ENCODE peak calls at places on chromosomes 3 and 15, in six cellular contexts. Y, Z, K, C, O and U are unnamed samples.

GRCh38 chr3:10457560-10457959 is 47.8 kb downstream of the ATP2B2 start:
- DNase-seq in Y (no peak), K (no peak), Z (no peak), O (no peak), C (no peak), U (no peak)

GRCh38 chr3:145767909-145768308 is 393.1 kb downstream of the PLOD2 start:
- DNase-seq in K (no peak), Y (no peak), Z (no peak), O (no peak), C (no peak), U (no peak)

GRCh38 chr3:194440756-194441155 is 41.7 kb upstream of the GP5 start:
- DNase-seq in O (no peak), K (no peak), Y (no peak), Z (no peak), C (no peak), U (no peak)

GRCh38 chr3:74329087-74329486 is 285.4 kb downstream of the CNTN3 start:
- DNase-seq in C (no peak), K (no peak), O (no peak), Z (no peak), Y (no peak), U (no peak)

GRCh38 chr15:76763554-76763953 is 141.6 kb downstream of the SCAPER start:
- DNase-seq in C (no peak), O (no peak), K (no peak), Z (no peak), Y (no peak), U (no peak)

GRCh38 chr3:52136513-52136912 is 17.7 kb downstream of the POC1A start:
- DNase-seq in Z (peak), C (no peak), Y (no peak), K (peak), O (no peak), U (peak)

GRCh38 chr3:44076221-44076829 is 165.4 kb upstream of the TOPAZ1 start:
- DNase-seq in C (no peak), Y (no peak), O (no peak), Z (no peak), K (no peak), U (peak)

GRCh38 chr3:101292027-101292426 is 28.3 kb downstream of the IMPG2 start:
- DNase-seq in K (no peak), O (no peak), Y (peak), Z (no peak), C (no peak), U (no peak)

GRCh38 chr3:111846717-111847116 is 12.3 kb upstream of the PHLDB2 start:
- DNase-seq in Y (peak), C (no peak), O (no peak), K (no peak), Z (no peak), U (no peak)

GRCh38 chr15:77002436-77002835 is 7.5 kb downstream of the PSTPIP1 start:
- DNase-seq in K (no peak), Z (no peak), O (no peak), Y (no peak), C (no peak), U (no peak)

GRCh38 chr3:166752214-166752613 is 627.9 kb downstream of the ZBBX start:
- DNase-seq in Y (no peak), C (no peak), K (no peak), O (no peak), Z (no peak), U (no peak)

GRCh38 chr3:54822206-54822605 is 105.7 kb downstream of the LRTM1 start:
- DNase-seq in Y (peak), Z (no peak), K (peak), C (no peak), O (no peak), U (peak)

GRCh38 chr3:55708242-55708641 is 221.1 kb upstream of the WNT5A start:
- DNase-seq in C (no peak), K (no peak), Y (no peak), O (no peak), Z (no peak), U (no peak)

GRCh38 chr15:68059630-68060029 is 5.5 kb downstream of the PIAS1 start:
- DNase-seq in O (no peak), Z (no peak), K (no peak), Y (no peak), C (no peak), U (no peak)

GRCh38 chr3:174156200-174156599 is 702.9 kb upstream of the NAALADL2 start:
- DNase-seq in Z (no peak), Y (no peak), O (no peak), K (no peak), C (no peak), U (no peak)

GRCh38 chr15:45048784-45049631 is 26.0 kb downstream of the SORD start:
- DNase-seq in C (no peak), K (no peak), Z (no peak), Y (peak), O (no peak), U (no peak)

GRCh38 chr15:72758195-72758594 is 25.4 kb downstream of the ADPGK start:
- DNase-seq in Z (no peak), Y (peak), C (no peak), O (no peak), K (no peak), U (no peak)

GRCh38 chr3:176906046-176906905 is 291.0 kb downstream of the TBL1XR1 start:
- DNase-seq in Z (no peak), K (peak), Y (peak), C (peak), O (no peak), U (no peak)

GRCh38 chr3:52193059-52193458 is 4.9 kb upstream of the ALAS1 start:
- DNase-seq in Y (peak), K (no peak), Z (peak), O (peak), C (peak), U (no peak)

GRCh38 chr3:187931111-187931510 is 185.8 kb upstream of the BCL6 start:
- DNase-seq in Z (no peak), Y (no peak), O (no peak), C (no peak), K (no peak), U (no peak)

GRCh38 chr15:76108021-76108723 is 48.4 kb downstream of the TMEM266 start:
- DNase-seq in K (no peak), Y (no peak), C (peak), O (no peak), Z (no peak), U (peak)

GRCh38 chr3:191255156-191255555 is 56.1 kb downstream of the OSTN start:
- DNase-seq in Z (no peak), C (no peak), K (no peak), Y (no peak), O (no peak), U (no peak)

GRCh38 chr15:42035362-42035761 is 14.5 kb upstream of the PLA2G4E start:
- DNase-seq in O (no peak), Y (peak), K (no peak), Z (no peak), C (no peak), U (peak)

GRCh38 chr3:15501126-15501525 is 20.4 kb downstream of the COLQ start:
- DNase-seq in K (no peak), Z (no peak), O (no peak), Y (no peak), C (no peak), U (no peak)

GRCh38 chr15:41105348-41106334 is 10.4 kb downstream of the INO80 start:
- DNase-seq in C (no peak), K (no peak), O (no peak), Z (no peak), Y (no peak), U (no peak)

GRCh38 chr15:66835558-66835878 is 133.5 kb downstream of the SMAD6 start:
- DNase-seq in Z (no peak), O (no peak), C (no peak), K (no peak), Y (peak), U (no peak)

GRCh38 chr3:50008931-50009330 is 69.0 kb downstream of the RBM6 start:
- DNase-seq in Z (no peak), O (no peak), Y (peak), C (no peak), K (no peak), U (no peak)

GRCh38 chr3:5806192-5806591 is 618.7 kb downstream of the EDEM1 start:
- DNase-seq in C (no peak), O (no peak), K (no peak), Y (no peak), Z (no peak), U (no peak)

GRCh38 chr3:12409625-12410596 is 74.4 kb upstream of the TSEN2 start:
- DNase-seq in C (no peak), Z (no peak), O (no peak), Y (no peak), K (no peak), U (no peak)

GRCh38 chr3:13105851-13106250 is 32.6 kb upstream of the IQSEC1 start:
- DNase-seq in C (no peak), O (no peak), K (no peak), Z (no peak), Y (no peak), U (no peak)

GRCh38 chr3:169103941-169104340 is 559.6 kb downstream of the MECOM start:
- DNase-seq in Y (no peak), O (no peak), C (no peak), Z (no peak), K (no peak), U (no peak)

GRCh38 chr15:98123834-98124233 is 163.3 kb downstream of the ARRDC4 start:
- DNase-seq in O (no peak), C (no peak), Y (no peak), K (no peak), Z (no peak), U (no peak)

GRCh38 chr15:95581595-95581994 is 748.9 kb upstream of the NR2F2 start:
- DNase-seq in O (no peak), K (no peak), Z (no peak), Y (no peak), C (no peak), U (no peak)

GRCh38 chr15:95574053-95574452 is 756.4 kb upstream of the NR2F2 start:
- DNase-seq in Y (no peak), O (no peak), Z (no peak), K (no peak), C (no peak), U (no peak)

DNA sequence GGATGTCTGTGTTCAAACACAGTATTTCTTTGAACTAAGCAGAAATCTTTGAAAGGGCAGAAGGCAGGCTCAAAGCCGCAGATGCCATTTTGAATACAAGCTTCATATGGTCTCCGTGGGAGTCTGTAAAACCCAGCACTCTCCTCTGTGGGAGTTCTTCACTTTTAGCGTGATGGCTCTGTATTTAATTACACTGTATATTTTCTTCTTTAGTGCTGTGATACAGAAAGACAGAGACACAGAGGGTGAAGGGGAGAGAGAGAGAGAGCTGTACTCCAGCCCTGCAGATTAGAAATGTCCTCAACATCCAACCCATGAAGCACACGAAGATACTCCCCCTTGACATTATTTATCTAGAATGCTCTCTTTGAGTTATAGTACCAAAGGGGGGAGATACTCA is 752.6 kb upstream of the NR2F2 start:
- DNase-seq in Z (no peak), C (no peak), O (no peak), Y (no peak), K (no peak), U (no peak)
- TF ChIP-seq CTCF in Z (no peak), C (no peak), O (no peak), Y (no peak), K (no peak), U (no peak)

GRCh38 chr3:26596325-26596724 is 26.2 kb upstream of the LRRC3B start:
- DNase-seq in C (no peak), K (no peak), Y (no peak), O (no peak), Z (no peak), U (no peak)

GRCh38 chr3:26589678-26590077 is 32.9 kb upstream of the LRRC3B start:
- DNase-seq in Z (no peak), Y (no peak), K (no peak), O (no peak), C (no peak), U (no peak)

GRCh38 chr3:26590919-26591318 is 31.7 kb upstream of the LRRC3B start:
- DNase-seq in K (no peak), C (no peak), O (no peak), Y (no peak), Z (no peak), U (no peak)
- TF ChIP-seq POLR2A in K (no peak), C (no peak), O (no peak), Y (no peak), Z (no peak), U (no peak)

GRCh38 chr15:74040115-74040850 is 42.1 kb downstream of the GOLGA6A start:
- DNase-seq in O (peak), Z (no peak), Y (peak), K (peak), C (no peak), U (no peak)
- H3K4me3 ChIP-seq in O (no peak), Z (no peak), Y (no peak), K (no peak), C (no peak), U (no peak)

GRCh38 chr15:63586790-63587189 is 10.4 kb upstream of the FBXL22 start:
- DNase-seq in C (no peak), Z (no peak), O (no peak), K (no peak), Y (no peak), U (no peak)
- TF ChIP-seq CTCF in C (no peak), Z (no peak), O (no peak), K (no peak), Y (no peak), U (no peak)

DNA sequence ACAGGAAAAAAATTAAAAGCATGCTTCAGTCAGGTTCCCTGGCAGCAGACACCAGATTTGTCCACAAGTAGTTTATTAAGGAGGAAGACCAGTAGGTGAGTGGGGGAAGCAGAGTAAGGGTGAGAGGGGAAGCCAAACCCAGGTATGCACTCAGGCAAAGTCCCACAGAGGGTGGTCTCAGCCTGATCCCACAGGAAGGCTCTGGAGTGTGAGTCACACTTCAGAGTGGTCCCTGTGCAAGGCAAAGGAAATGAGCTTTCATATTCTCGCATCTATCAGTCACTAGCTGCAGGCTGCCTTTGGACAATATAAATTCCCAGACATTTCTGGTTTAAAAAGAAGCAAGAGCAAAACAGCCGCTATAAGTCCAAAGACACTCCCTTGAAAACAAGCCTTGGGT is 78.5 kb downstream of the TRANK1 start:
- DNase-seq in Z (no peak), C (no peak), Y (no peak), O (no peak), K (no peak), U (no peak)
- TF ChIP-seq POLR2A in Z (no peak), C (no peak), Y (no peak), O (no peak), K (no peak), U (no peak)

GRCh38 chr15:90018216-90018831 is 17.2 kb downstream of the ZNF710 start:
- DNase-seq in C (no peak), Y (no peak), K (no peak), O (no peak), Z (no peak), U (peak)

GRCh38 chr15:90015749-90016148 is 14.6 kb downstream of the ZNF710 start:
- DNase-seq in Z (no peak), K (no peak), C (no peak), O (no peak), Y (no peak), U (peak)

GRCh38 chr15:90019611-90020010 is 18.5 kb downstream of the ZNF710 start:
- DNase-seq in O (no peak), K (no peak), C (no peak), Z (no peak), Y (no peak), U (no peak)

GRCh38 chr15:90013503-90013937 is 12.4 kb downstream of the ZNF710 start:
- DNase-seq in Z (no peak), Y (no peak), O (no peak), K (no peak), C (no peak), U (peak)

DNA sequence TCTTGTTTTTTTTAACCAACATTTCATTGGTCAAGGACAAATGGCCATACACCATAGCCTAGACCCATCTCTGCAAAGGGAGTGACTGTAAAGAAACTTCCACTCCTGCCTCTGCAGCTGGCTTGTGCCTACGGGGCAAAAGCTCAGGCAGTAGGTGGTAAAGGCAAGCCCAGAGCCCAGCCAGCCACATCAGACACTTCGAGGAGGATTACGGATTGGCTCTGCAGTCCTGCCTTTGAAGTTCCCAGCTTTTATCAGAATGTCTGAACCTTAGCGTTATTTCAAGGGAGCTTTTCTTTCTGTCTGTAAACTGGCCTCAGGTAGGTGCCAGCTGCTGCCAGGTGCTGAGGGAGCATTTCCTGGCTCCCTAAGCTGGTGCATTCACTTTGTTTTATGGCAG is 15.6 kb downstream of the ZNF710 start:
- DNase-seq in K (no peak), Y (no peak), O (no peak), C (no peak), Z (no peak), U (peak)
- H3K4me3 ChIP-seq in K (no peak), Y (no peak), O (no peak), C (no peak), Z (no peak), U (no peak)

GRCh38 chr3:126487151-126487771 is 11.6 kb upstream of the ZXDC start:
- DNase-seq in O (no peak), Z (no peak), Y (no peak), C (peak), K (no peak), U (no peak)
- TF ChIP-seq CTCF in O (no peak), Z (no peak), Y (no peak), C (peak), K (no peak), U (no peak)

DNA sequence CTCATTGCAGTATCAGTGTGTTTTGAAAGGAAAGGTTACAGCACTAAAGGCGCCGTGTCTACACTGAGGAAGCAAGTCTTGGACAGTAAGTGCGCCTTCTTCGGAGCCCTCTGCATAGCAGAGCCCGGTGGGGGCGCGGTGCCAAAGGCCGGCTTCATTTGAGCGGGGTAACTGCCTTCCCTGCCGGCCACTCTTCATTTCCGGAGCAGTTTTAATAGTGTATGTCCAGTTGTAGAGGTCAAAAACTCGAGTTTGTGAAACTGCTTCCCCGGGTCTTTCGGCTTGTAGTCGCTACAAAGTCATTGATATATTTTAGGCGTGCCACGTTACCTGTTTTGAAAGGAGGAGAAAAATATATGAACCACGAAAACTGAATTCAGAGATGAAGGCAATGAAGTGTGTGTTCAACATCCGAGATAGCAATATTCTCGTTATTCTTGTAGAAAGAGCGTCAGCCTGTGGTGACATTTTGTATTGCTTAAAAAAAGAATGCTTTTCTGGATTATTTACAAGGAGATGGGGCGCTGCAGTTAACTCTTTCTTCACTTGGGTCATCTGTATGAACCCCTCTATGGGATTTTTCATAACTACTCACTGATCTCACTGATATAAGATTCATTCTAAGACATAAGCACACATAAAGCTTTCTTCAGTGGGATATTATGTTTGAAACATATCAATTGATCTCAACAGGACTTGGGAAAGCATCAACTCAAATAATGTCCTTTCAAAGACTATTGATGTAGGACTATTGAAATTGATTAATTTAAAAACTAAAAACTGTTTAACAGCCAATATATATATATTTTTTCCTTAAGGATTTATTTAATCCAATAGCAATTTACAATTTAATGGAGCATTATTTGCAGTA is 3.0 kb downstream of the ALCAM start:
- DNase-seq in Y (peak), Z (peak), K (peak), O (peak), C (peak), U (peak)
- TF ChIP-seq POLR2A in Y (no peak), Z (no peak), K (no peak), O (no peak), C (no peak), U (no peak)

DNA sequence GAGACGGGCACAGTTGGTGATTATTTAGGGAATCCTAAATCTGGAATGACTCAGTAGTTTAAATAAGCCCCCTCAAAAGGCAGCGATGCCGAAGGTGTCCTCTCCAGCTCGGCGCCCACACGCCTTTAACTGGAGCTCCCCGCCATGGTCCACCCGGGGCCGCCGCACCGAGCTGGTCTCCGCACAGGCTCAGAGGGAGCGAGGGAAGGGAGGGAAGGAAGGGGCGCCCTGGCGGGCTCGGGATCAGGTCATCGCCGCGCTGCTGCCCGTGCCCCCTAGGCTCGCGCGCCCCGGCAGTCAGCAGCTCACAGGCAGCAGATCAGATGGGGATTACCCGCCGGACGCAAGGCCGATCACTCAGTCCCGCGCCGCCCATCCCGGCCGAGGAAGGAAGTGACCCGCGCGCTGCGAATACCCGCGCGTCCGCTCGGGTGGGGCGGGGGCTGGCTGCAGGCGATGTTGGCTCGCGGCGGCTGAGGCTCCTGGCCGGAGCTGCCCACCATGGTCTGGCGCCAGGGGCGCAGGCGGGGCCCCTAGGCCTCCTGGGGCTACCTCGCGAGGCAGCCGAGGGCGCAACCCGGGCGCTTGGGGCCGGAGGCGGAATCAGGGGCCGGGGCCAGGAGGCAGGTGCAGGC is 318.0 kb downstream of the FGF12 start:
- DNase-seq in Z (no peak), K (no peak), C (peak), O (no peak), Y (no peak), U (peak)
- H3K4me3 ChIP-seq in Z (peak), K (peak), C (peak), O (peak), Y (no peak), U (peak)